ENCODE peak calls at places on chromosomes 7 and 10, in five cellular contexts. K is hepatocyte, U is WERI-Rb-1, X is astrocyte of the spinal cord, S is thyroid gland. Q is an unnamed sample.

GRCh38 chr7:111853231-111853990 is 291.1 kb upstream of the IMMP2L start:
- DNase-seq in K (no peak), U (peak; percentile 27), X (no peak), S (no peak), Q (no peak)

GRCh38 chr7:125316451-125316850 is 386.8 kb upstream of the POT1 start:
- DNase-seq in K (peak; percentile 80), U (peak; percentile 76), X (no peak), S (no peak), Q (no peak)

GRCh38 chr7:32658034-32658944 is 163.0 kb downstream of the AVL9 start:
- DNase-seq in K (no peak), U (no peak), X (peak; percentile 61), S (no peak), Q (no peak)

GRCh38 chr10:95268438-95268837 is 22.4 kb downstream of the PDLIM1 start:
- DNase-seq in K (peak; percentile 67), U (no peak), X (peak; percentile 74), S (peak; percentile 19), Q (no peak)

GRCh38 chr10:113480828-113481502 is 71.9 kb upstream of the HABP2 start:
- DNase-seq in K (no peak), U (no peak), X (no peak), S (no peak), Q (no peak)

GRCh38 chr10:52143338-52143737 is 170.7 kb upstream of the DKK1 start:
- DNase-seq in K (no peak), U (no peak), X (no peak), S (no peak), Q (no peak)

GRCh38 chr10:89392974-89393373 is 551 bp downstream of the IFIT1 start:
- DNase-seq in K (peak; percentile 76), U (no peak), X (peak; percentile 74), S (no peak), Q (no peak)

GRCh38 chr10:57775250-57775649 is 492.4 kb downstream of the IPMK start:
- DNase-seq in K (no peak), U (no peak), X (no peak), S (no peak), Q (no peak)

GRCh38 chr10:115129752-115130151 is 36.6 kb downstream of the ATRNL1 start:
- DNase-seq in K (peak; percentile 30), U (no peak), X (peak; percentile 51), S (no peak), Q (no peak)
- TF ChIP-seq CTCF in K (peak; percentile 63), U (no peak), X (no peak), S (peak; percentile 55), Q (peak; percentile 33)

GRCh38 chr7:158829342-158830210 is at the start of gene ESYT2:
- DNase-seq in K (peak; percentile 99), U (peak; percentile 99), X (peak; percentile 97), S (peak; percentile 98), Q (peak; percentile 88)
- TF ChIP-seq CTCF in K (peak; percentile 27), U (peak; percentile 19), X (peak; percentile 20), S (no peak), Q (no peak)

GRCh38 chr7:50508471-50508943 is 56.7 kb downstream of the DDC start:
- DNase-seq in K (no peak), U (no peak), X (no peak), S (no peak), Q (no peak)
- TF ChIP-seq CTCF in K (no peak), U (no peak), X (no peak), S (no peak), Q (no peak)

GRCh38 chr7:44964831-44965440 is 13.9 kb downstream of the MYO1G start:
- DNase-seq in K (peak; percentile 3), U (no peak), X (no peak), S (no peak), Q (no peak)

GRCh38 chr7:44965441-44965903 is 13.3 kb downstream of the MYO1G start:
- DNase-seq in K (no peak), U (no peak), X (no peak), S (no peak), Q (no peak)

GRCh38 chr7:44963526-44964290 is 15.1 kb downstream of the MYO1G start:
- DNase-seq in K (peak; percentile 2), U (no peak), X (no peak), S (no peak), Q (no peak)

GRCh38 chr7:44965937-44966730 is 12.7 kb downstream of the MYO1G start:
- DNase-seq in K (no peak), U (no peak), X (no peak), S (no peak), Q (no peak)

GRCh38 chr7:44964384-44964830 is 14.4 kb downstream of the MYO1G start:
- DNase-seq in K (no peak), U (peak; percentile 39), X (no peak), S (no peak), Q (no peak)
- TF ChIP-seq CTCF in K (peak; percentile 29), U (peak; percentile 87), X (peak; percentile 44), S (no peak), Q (peak; percentile 32)

GRCh38 chr7:29278362-29279070 is 83.9 kb downstream of the CHN2 start:
- DNase-seq in K (no peak), U (peak; percentile 71), X (no peak), S (no peak), Q (no peak)

GRCh38 chr7:29275018-29275318 is 80.4 kb downstream of the CHN2 start:
- DNase-seq in K (no peak), U (no peak), X (no peak), S (no peak), Q (no peak)

GRCh38 chr7:29275493-29275892 is 80.9 kb downstream of the CHN2 start:
- DNase-seq in K (no peak), U (no peak), X (no peak), S (peak; percentile 37), Q (no peak)

GRCh38 chr7:29277436-29278215 is 83.1 kb downstream of the CHN2 start:
- DNase-seq in K (no peak), U (no peak), X (no peak), S (no peak), Q (no peak)

DNA sequence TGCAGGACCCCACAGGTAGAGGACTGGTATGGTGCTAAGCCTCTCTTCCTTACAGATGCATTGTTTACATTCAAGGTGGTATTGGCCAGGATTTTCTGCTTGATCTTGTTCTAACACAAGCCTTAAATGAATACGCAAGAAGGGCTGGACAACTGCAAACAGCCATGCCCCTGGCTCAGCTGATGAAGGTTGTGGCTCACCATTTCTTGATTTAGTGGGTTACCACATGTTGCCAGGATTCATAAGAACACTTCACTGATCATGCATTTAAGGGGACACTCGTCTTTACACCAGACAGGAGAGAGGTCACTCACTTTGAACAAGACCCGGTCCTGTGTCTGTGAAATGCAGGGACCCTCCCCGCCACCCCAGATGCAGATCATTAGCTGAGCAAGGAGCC is 82.2 kb downstream of the CHN2 start:
- DNase-seq in K (no peak), U (no peak), X (no peak), S (no peak), Q (no peak)
- TF ChIP-seq CTCF in K (no peak), U (no peak), X (no peak), S (no peak), Q (no peak)

Q was measured in D721Med.